ENCODE peak calls at places on chromosomes 7 and 10, in ten cellular contexts. T, I, M, H, E, O, N, J, S and X are unnamed samples.

GRCh38 chr7:83655951-83656556 is 7.1 kb upstream of the SEMA3E start:
- DNase-seq in S (peak), T (no peak), J (no peak), N (peak), H (no peak), O (peak), E (no peak), I (no peak), M (peak), X (no peak)

GRCh38 chr10:67606572-67606971 is 89.4 kb downstream of the CTNNA3 start:
- DNase-seq in N (no peak), H (peak), J (no peak), T (no peak), O (no peak), E (no peak), S (no peak), M (no peak), I (no peak), X (no peak)

GRCh38 chr7:2393751-2394150 is 9.7 kb upstream of the CHST12 start:
- DNase-seq in M (no peak), N (no peak), S (no peak), T (no peak), E (no peak), I (no peak), O (no peak), H (no peak), J (no peak), X (no peak)

GRCh38 chr7:87190806-87191205 is 28.7 kb downstream of the TMEM243 start:
- DNase-seq in J (no peak), I (no peak), E (no peak), H (no peak), O (no peak), N (no peak), S (no peak), T (no peak), M (no peak), X (no peak)

GRCh38 chr10:98646998-98647917 is 200.5 kb upstream of the HPS1 start:
- DNase-seq in E (no peak), S (no peak), I (no peak), O (no peak), M (no peak), T (peak), J (no peak), H (no peak), N (no peak), X (no peak)

GRCh38 chr7:150417239-150417638 is 33.2 kb upstream of the GIMAP8 start:
- DNase-seq in I (no peak), J (no peak), O (no peak), H (no peak), M (no peak), S (peak), N (no peak), E (no peak), T (no peak), X (no peak)

GRCh38 chr7:36129048-36129534 is 24.0 kb upstream of the EEPD1 start:
- DNase-seq in N (no peak), H (no peak), O (no peak), E (no peak), S (no peak), J (no peak), I (no peak), T (no peak), M (peak), X (no peak)

GRCh38 chr7:66539264-66539623 is 89.4 kb upstream of the KCTD7 start:
- DNase-seq in I (no peak), O (no peak), N (no peak), S (no peak), T (no peak), J (no peak), E (no peak), M (no peak), H (no peak), X (no peak)

GRCh38 chr10:68132391-68132790 is 23.1 kb downstream of the MYPN start:
- DNase-seq in H (no peak), S (no peak), O (no peak), N (no peak), J (no peak), T (no peak), I (no peak), M (no peak), E (no peak), X (no peak)

GRCh38 chr7:122203814-122204213 is 59.8 kb upstream of the AASS start:
- DNase-seq in I (no peak), T (no peak), M (no peak), H (no peak), E (no peak), S (no peak), N (no peak), O (no peak), J (no peak), X (no peak)

GRCh38 chr10:70590663-70591416 is 11.7 kb downstream of the PRF1 start:
- DNase-seq in I (no peak), M (peak), O (no peak), S (no peak), T (no peak), J (no peak), H (no peak), N (no peak), E (no peak), X (no peak)

GRCh38 chr10:73860050-73860491 is 14.3 kb downstream of the CAMK2G start:
- DNase-seq in E (no peak), S (no peak), M (no peak), I (no peak), T (no peak), J (no peak), N (no peak), H (no peak), O (no peak), X (no peak)

GRCh38 chr10:42972946-42973345 is 103.9 kb upstream of the RET start:
- DNase-seq in T (no peak), M (no peak), H (no peak), I (no peak), N (no peak), O (no peak), J (no peak), S (no peak), E (no peak), X (no peak)

GRCh38 chr7:108403597-108404217 is 52.5 kb downstream of the NRCAM start:
- DNase-seq in T (no peak), J (no peak), H (no peak), S (no peak), M (no peak), O (no peak), I (no peak), N (no peak), E (no peak), X (no peak)